ENCODE peak calls at places on chromosomes 11 and 22, in nine cellular contexts. T is CD8-positive, alpha-beta T cell; Z is mammary epithelial cell; W is right cardiac atrium; E is testis; S is thoracic aorta; V is colonic mucosa; I is GM23248; N is tibial nerve. J is an unnamed sample.

GRCh38 chr11:119307974-119308373 is 9.0 kb downstream of the MCAM start:
- DNase-seq in T (no peak), Z (no peak), W (no peak), E (no peak), S (no peak), V (no peak), I (no peak), N (no peak), J (no peak)

GRCh38 chr11:71484248-71485062 is 31.5 kb downstream of the NADSYN1 start:
- DNase-seq in T (no peak), Z (no peak), W (no peak), E (no peak), S (no peak), V (no peak), I (no peak), N (no peak), J (no peak)

GRCh38 chr11:116615211-116615865 is 157.4 kb downstream of the BUD13 start:
- DNase-seq in T (no peak), Z (no peak), W (no peak), E (no peak), S (no peak), V (no peak), I (no peak), N (no peak), J (no peak)

GRCh38 chr11:1060885-1061616 is 13.6 kb upstream of the MUC2 start:
- DNase-seq in T (no peak), Z (peak; percentile 46), W (peak; percentile 22), E (no peak), S (no peak), V (peak; percentile 93), I (peak; percentile 90), N (peak; percentile 8), J (no peak)

GRCh38 chr11:63680842-63681207 is 475 bp upstream of the RTN3 start:
- DNase-seq in T (no peak), Z (peak; percentile 52), W (no peak), E (peak; percentile 21), S (no peak), V (peak; percentile 29), I (peak; percentile 30), N (no peak), J (no peak)

GRCh38 chr22:45680932-45681700 is 9.5 kb downstream of the ATXN10 start:
- DNase-seq in T (no peak), Z (peak; percentile 35), W (no peak), E (no peak), S (no peak), V (no peak), I (peak; percentile 69), N (no peak), J (no peak)

GRCh38 chr11:48900131-48900800 is 83.4 kb downstream of the TRIM51G start:
- DNase-seq in T (no peak), Z (no peak), W (no peak), E (no peak), S (no peak), V (no peak), I (no peak), N (no peak), J (no peak)

GRCh38 chr11:69912911-69913451 is 93.8 kb upstream of the FGF3 start:
- DNase-seq in T (no peak), Z (no peak), W (peak; percentile 7), E (peak; percentile 26), S (no peak), V (no peak), I (peak; percentile 47), N (no peak), J (no peak)

GRCh38 chr11:59174664-59175033 is 2.7 kb downstream of the DTX4 start:
- DNase-seq in T (no peak), Z (peak; percentile 94), W (no peak), E (no peak), S (no peak), V (peak; percentile 77), I (peak; percentile 65), N (no peak), J (no peak)

GRCh38 chr11:43366597-43367121 is 7.9 kb downstream of the TTC17 start:
- DNase-seq in T (no peak), Z (no peak), W (no peak), E (no peak), S (no peak), V (no peak), I (peak; percentile 16), N (no peak), J (no peak)

GRCh38 chr22:36339171-36340065 is 48.3 kb downstream of the MYH9 start:
- DNase-seq in T (no peak), Z (peak; percentile 73), W (no peak), E (no peak), S (no peak), V (no peak), I (peak; percentile 93), N (no peak), J (no peak)

GRCh38 chr11:92332986-92333385 is 108.4 kb downstream of the FAT3 start:
- DNase-seq in T (no peak), Z (no peak), W (no peak), E (no peak), S (no peak), V (no peak), I (peak; percentile 38), N (no peak), J (no peak)

GRCh38 chr11:85845052-85845631 is 10.0 kb upstream of the CCDC83 start:
- DNase-seq in T (no peak), Z (peak; percentile 76), W (no peak), E (no peak), S (no peak), V (no peak), I (peak; percentile 70), N (no peak), J (no peak)

GRCh38 chr11:6611092-6612007 is 666 bp downstream of the TAF10 start:
- DNase-seq in T (peak; percentile 33), Z (peak; percentile 14), W (peak; percentile 61), E (peak; percentile 37), S (no peak), V (peak; percentile 47), I (peak; percentile 58), N (no peak), J (peak; percentile 21)

GRCh38 chr22:31271026-31271425 is 21.3 kb downstream of the PIK3IP1 start:
- DNase-seq in T (no peak), Z (no peak), W (no peak), E (no peak), S (no peak), V (no peak), I (no peak), N (no peak), J (no peak)

GRCh38 chr11:6531267-6531752 is 34.2 kb downstream of the DNHD1 start:
- DNase-seq in T (no peak), Z (peak; percentile 21), W (no peak), E (no peak), S (no peak), V (no peak), I (peak; percentile 68), N (no peak), J (peak; percentile 7)

GRCh38 chr22:32380991-32381390 is 23.3 kb downstream of the RFPL3 start:
- DNase-seq in T (no peak), Z (peak; percentile 75), W (no peak), E (no peak), S (no peak), V (no peak), I (no peak), N (no peak), J (no peak)

GRCh38 chr11:126172596-126173038 is 38.8 kb downstream of the RPUSD4 start:
- DNase-seq in T (no peak), Z (no peak), W (no peak), E (no peak), S (no peak), V (no peak), I (peak; percentile 85), N (no peak), J (peak; percentile 61)

GRCh38 chr22:25644122-25644521 is 79.6 kb downstream of the GRK3 start:
- DNase-seq in T (no peak), Z (no peak), W (peak; percentile 22), E (no peak), S (no peak), V (no peak), I (no peak), N (no peak), J (no peak)

GRCh38 chr11:117639601-117640000 is 157.4 kb downstream of the DSCAML1 start:
- DNase-seq in T (no peak), Z (no peak), W (no peak), E (no peak), S (no peak), V (no peak), I (no peak), N (no peak), J (no peak)

GRCh38 chr11:116590844-116591575 is 181.8 kb downstream of the BUD13 start:
- DNase-seq in T (no peak), Z (no peak), W (no peak), E (peak; percentile 67), S (no peak), V (no peak), I (no peak), N (no peak), J (no peak)

GRCh38 chr11:122733301-122733686 is 77.8 kb downstream of the UBASH3B start:
- DNase-seq in T (no peak), Z (no peak), W (peak; percentile 50), E (no peak), S (no peak), V (no peak), I (no peak), N (peak; percentile 32), J (no peak)

GRCh38 chr11:100978942-100979341 is 150.7 kb downstream of the PGR start:
- DNase-seq in T (no peak), Z (no peak), W (no peak), E (no peak), S (no peak), V (no peak), I (no peak), N (no peak), J (no peak)
- H3K27me3 ChIP-seq in T (no peaks in the 10 kb centered on the region), Z (no peaks in the 10 kb centered on the region), W (no peaks in the 10 kb centered on the region), E (no peaks in the 10 kb centered on the region), S (no peaks in the 10 kb centered on the region), V (no peaks in the 10 kb centered on the region), I (no peaks in the 10 kb centered on the region), N (no peaks in the 10 kb centered on the region), J (no peaks in the 10 kb centered on the region)

DNA sequence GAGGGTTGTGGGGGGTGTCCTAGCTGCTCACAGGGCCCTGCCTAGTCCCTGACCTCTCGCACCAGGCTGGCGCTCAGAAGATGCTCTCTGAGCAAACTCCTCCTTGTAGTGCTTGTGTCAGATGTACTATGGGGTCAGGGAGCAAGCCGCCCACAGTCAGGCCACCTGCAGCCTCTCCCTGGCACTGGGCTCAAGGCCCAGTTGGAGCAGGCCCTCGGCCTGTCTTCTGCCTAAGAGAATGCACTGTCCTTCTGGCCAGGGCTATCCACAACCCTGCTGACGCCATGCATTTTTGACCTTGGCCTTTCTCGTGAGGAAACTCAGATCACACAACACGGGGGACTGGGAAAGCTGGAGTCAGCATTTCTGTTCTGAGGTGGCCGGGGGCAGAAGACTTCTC is 73.9 kb upstream of the TTLL12 start:
- DNase-seq in T (no peak), Z (no peak), W (no peak), E (peak; percentile 81), S (no peak), V (no peak), I (no peak), N (peak; percentile 44), J (no peak)
- H3K27me3 ChIP-seq in T (no peaks in the 10 kb centered on the region), Z (peaks cover 2% of the 10 kb centered on the region), W (no peaks in the 10 kb centered on the region), E (no peaks in the 10 kb centered on the region), S (no peaks in the 10 kb centered on the region), V (no peaks in the 10 kb centered on the region), I (peaks cover 41% of the 10 kb centered on the region), N (no peaks in the 10 kb centered on the region), J (no peaks in the 10 kb centered on the region)

GRCh38 chr11:120610101-120610500 is 98.6 kb downstream of the GRIK4 start:
- DNase-seq in T (no peak), Z (no peak), W (no peak), E (no peak), S (no peak), V (no peak), I (no peak), N (no peak), J (no peak)
- H3K27me3 ChIP-seq in T (no peaks in the 10 kb centered on the region), Z (no peaks in the 10 kb centered on the region), W (no peaks in the 10 kb centered on the region), E (no peaks in the 10 kb centered on the region), S (no peaks in the 10 kb centered on the region), V (no peaks in the 10 kb centered on the region), I (no peaks in the 10 kb centered on the region), N (no peaks in the 10 kb centered on the region), J (no peaks in the 10 kb centered on the region)

GRCh38 chr11:132944557-132944920 is 587.8 kb downstream of the OPCML start:
- DNase-seq in T (no peak), Z (no peak), W (no peak), E (no peak), S (no peak), V (no peak), I (no peak), N (no peak), J (no peak)
- H3K27me3 ChIP-seq in T (peaks cover 7% of the 10 kb centered on the region), Z (peaks cover 9% of the 10 kb centered on the region), W (peaks cover 2% of the 10 kb centered on the region), E (no peaks in the 10 kb centered on the region), S (no peaks in the 10 kb centered on the region), V (peaks cover 7% of the 10 kb centered on the region), I (peaks cover 11% of the 10 kb centered on the region), N (no peaks in the 10 kb centered on the region), J (peaks cover 17% of the 10 kb centered on the region)